ENCODE peak calls at places on chromosomes 3 and 15, in five cellular contexts. Y, G, P, N and R are unnamed samples.

GRCh38 chr15:101293122-101293521 is 1.9 kb downstream of the SNRPA1 start:
- DNase-seq in N (no peak), P (no peak), G (peak; percentile 16), Y (no peak), R (no peak)

GRCh38 chr3:177345049-177345972 is 148.0 kb upstream of the TBL1XR1 start:
- DNase-seq in P (peak; percentile 96), G (peak; percentile 97), Y (peak; percentile 84), N (peak; percentile 81), R (peak; percentile 96)

GRCh38 chr3:123800352-123800682 is 83.8 kb downstream of the MYLK start:
- DNase-seq in P (no peak), N (no peak), G (no peak), Y (no peak), R (no peak)

GRCh38 chr15:92453611-92454010 is 59.9 kb downstream of the ST8SIA2 start:
- DNase-seq in P (no peak), Y (no peak), N (no peak), G (no peak), R (no peak)

GRCh38 chr15:62739082-62739481 is 303.5 kb upstream of the TPM1 start:
- DNase-seq in G (peak; percentile 93), N (no peak), P (peak; percentile 68), Y (no peak), R (peak; percentile 36)

GRCh38 chr3:165827233-165827632 is 10.0 kb downstream of the BCHE start:
- DNase-seq in G (no peak), N (no peak), Y (no peak), P (no peak), R (no peak)

GRCh38 chr3:13504161-13504831 is 24.2 kb downstream of the HDAC11 start:
- DNase-seq in G (peak; percentile 87), P (no peak), N (no peak), Y (no peak), R (no peak)

GRCh38 chr15:81156324-81156723 is 22.3 kb downstream of the CFAP161 start:
- DNase-seq in G (no peak), Y (no peak), P (no peak), N (no peak), R (no peak)

GRCh38 chr3:28590216-28590615 is 241.6 kb upstream of the AZI2 start:
- DNase-seq in Y (no peak), G (no peak), P (no peak), N (no peak), R (peak; percentile 1)

GRCh38 chr3:28986922-28987321 is 293.9 kb upstream of the RBMS3 start:
- DNase-seq in G (no peak), P (no peak), Y (no peak), N (no peak), R (no peak)

GRCh38 chr3:63207066-63207590 is 71.0 kb upstream of the SYNPR start:
- DNase-seq in Y (no peak), N (no peak), P (no peak), G (peak; percentile 4), R (no peak)

GRCh38 chr3:71062920-71063767 is 520.4 kb downstream of the FOXP1 start:
- DNase-seq in N (no peak), G (peak; percentile 56), P (no peak), Y (no peak), R (peak; percentile 38)

GRCh38 chr3:89571707-89572106 is 464.3 kb downstream of the EPHA3 start:
- DNase-seq in Y (peak; percentile 31), G (no peak), N (no peak), P (no peak), R (no peak)

GRCh38 chr3:113844622-113845222 is 6.1 kb downstream of the GRAMD1C start:
- DNase-seq in P (no peak), N (no peak), G (peak; percentile 78), Y (no peak), R (peak; percentile 68)

GRCh38 chr3:21531909-21532308 is 219.1 kb downstream of the ZNF385D start:
- DNase-seq in N (no peak), G (no peak), Y (no peak), P (no peak), R (no peak)

GRCh38 chr3:161343986-161344385 is 27.3 kb downstream of the SPTSSB start:
- DNase-seq in N (no peak), Y (no peak), P (no peak), G (no peak), R (no peak)

GRCh38 chr3:18098960-18099587 is 326.1 kb downstream of the SATB1 start:
- DNase-seq in Y (no peak), N (no peak), G (peak; percentile 99), P (peak; percentile 99), R (peak; percentile 56)

GRCh38 chr15:29208352-29208751 is 61.3 kb downstream of the NSMCE3 start:
- DNase-seq in G (peak; percentile 57), P (no peak), Y (no peak), N (no peak), R (peak; percentile 1)

GRCh38 chr15:50256188-50257041 is 9.1 kb downstream of the HDC start:
- DNase-seq in Y (no peak), N (no peak), G (peak; percentile 77), P (peak; percentile 18), R (peak; percentile 60)

GRCh38 chr3:131067983-131068382 is 41.3 kb downstream of the NEK11 start:
- DNase-seq in N (no peak), Y (peak; percentile 37), G (no peak), P (no peak), R (no peak)

GRCh38 chr3:13483286-13483685 is 3.2 kb downstream of the HDAC11 start:
- DNase-seq in G (no peak), Y (peak; percentile 4), P (no peak), N (no peak), R (no peak)

GRCh38 chr15:23648920-23649515 is 1.4 kb upstream of the MAGEL2 start:
- DNase-seq in Y (no peak), P (no peak), N (no peak), G (peak; percentile 41), R (peak; percentile 25)

GRCh38 chr15:23647001-23647295 is 719 bp downstream of the MAGEL2 start:
- DNase-seq in N (no peak), Y (no peak), G (no peak), P (no peak), R (no peak)

GRCh38 chr15:23646165-23647000 is 1.3 kb downstream of the MAGEL2 start:
- DNase-seq in N (no peak), Y (no peak), P (no peak), G (no peak), R (no peak)

GRCh38 chr15:23645379-23646164 is 2.1 kb downstream of the MAGEL2 start:
- DNase-seq in G (peak; percentile 21), P (no peak), Y (no peak), N (no peak), R (no peak)

DNA sequence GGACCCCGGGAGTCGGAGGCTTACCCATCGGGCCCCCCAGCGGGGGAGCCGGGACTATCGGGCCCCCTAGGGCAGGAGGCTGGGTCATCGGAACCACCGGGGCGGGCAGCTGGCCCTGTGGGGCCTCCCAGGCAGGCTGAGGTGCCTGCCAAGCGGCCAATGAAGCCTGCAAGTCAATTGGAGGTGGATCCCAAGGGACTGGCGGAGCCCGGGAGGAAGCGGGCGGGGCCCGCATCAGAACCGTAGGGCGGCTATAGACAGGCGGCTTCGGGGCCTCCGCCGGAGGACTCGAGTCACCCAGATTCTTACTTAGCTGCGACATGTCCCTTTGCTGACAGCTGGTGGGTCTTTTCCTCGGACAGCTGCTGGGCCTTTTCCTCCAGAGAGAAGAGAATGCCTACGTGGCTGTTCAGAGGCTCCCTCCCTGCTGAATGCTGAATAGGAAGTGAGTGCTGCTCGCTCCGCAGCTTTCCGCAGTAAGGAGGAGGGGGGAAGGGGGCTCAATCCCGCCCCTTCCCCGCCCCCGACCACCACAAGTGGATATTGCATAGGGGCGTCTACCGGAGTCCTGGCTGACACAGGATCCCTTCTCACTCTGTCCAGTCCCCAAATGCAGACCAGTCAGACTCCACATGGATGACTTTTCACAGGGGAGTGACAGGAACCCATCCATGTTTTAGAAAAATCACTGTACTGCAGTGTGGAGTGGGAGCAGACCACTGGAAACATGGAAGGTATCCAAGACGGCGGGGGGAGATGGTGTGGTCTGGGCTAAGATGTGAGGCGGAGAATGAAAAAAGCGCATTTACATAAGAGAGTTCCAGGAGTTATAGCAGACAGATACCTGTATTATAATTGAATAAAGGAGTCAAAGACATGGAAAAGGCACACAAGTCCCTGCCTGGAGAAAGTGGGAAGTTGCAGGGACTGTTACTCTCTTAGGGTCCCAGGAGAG is at the start of gene MAGEL2:
- DNase-seq in P (no peak), Y (no peak), N (no peak), G (no peak), R (peak; percentile 6)
- H3K4me3 ChIP-seq in P (no peak within 1 kb of the TSS), Y (peak within 1 kb of the TSS; percentile 54), N (no peak within 1 kb of the TSS), G (no peak within 1 kb of the TSS), R (peak within 1 kb of the TSS; percentile 41)

GRCh38 chr15:98799461-98799971 is 151.2 kb downstream of the IGF1R start:
- DNase-seq in N (no peak), Y (no peak), P (no peak), G (no peak), R (peak; percentile 26)
- H3K4me3 ChIP-seq in N (no peak overlapping the region), Y (no peak overlapping the region), P (no peak overlapping the region), G (no peak overlapping the region), R (peak overlapping the region; percentile 8)

GRCh38 chr3:69900331-69900730 is 99.2 kb upstream of the SAMMSON start:
- DNase-seq in Y (no peak), P (no peak), N (no peak), G (no peak), R (no peak)
- H3K4me3 ChIP-seq in Y (no peak overlapping the region), P (no peak overlapping the region), N (no peak overlapping the region), G (no peak overlapping the region), R (no peak overlapping the region)

GRCh38 chr15:83978588-83978987 is 257.0 kb upstream of the GOLGA6L4 start:
- DNase-seq in G (no peak), Y (no peak), N (no peak), P (no peak), R (no peak)

GRCh38 chr15:83971967-83972366 is 263.6 kb upstream of the GOLGA6L4 start:
- DNase-seq in Y (no peak), N (no peak), G (no peak), P (no peak), R (no peak)

GRCh38 chr15:83977992-83978391 is 257.6 kb upstream of the GOLGA6L4 start:
- DNase-seq in G (no peak), P (no peak), Y (no peak), N (no peak), R (no peak)

GRCh38 chr15:83970290-83970890 is 265.2 kb upstream of the GOLGA6L4 start:
- DNase-seq in G (no peak), P (no peak), Y (peak; percentile 51), N (no peak), R (peak; percentile 43)

DNA sequence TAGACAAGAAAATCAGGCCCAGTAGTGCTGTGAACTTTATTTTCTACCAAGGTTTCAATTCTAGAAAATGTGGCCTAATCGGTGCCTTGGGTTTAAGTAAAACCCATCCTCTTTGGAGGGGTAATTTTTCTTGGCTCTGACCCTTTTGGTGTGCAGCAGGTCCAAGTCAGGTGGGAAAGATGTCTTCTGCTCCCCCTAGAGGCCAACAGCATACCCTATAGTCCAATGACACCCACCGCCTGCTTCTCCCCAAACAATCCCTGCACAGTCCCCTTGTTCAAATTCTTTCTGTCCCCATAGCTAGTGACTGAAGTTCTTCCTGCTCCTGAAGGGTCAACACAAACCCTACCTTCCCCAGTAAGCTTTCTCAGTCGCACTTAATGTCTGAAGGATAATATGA is 261.8 kb upstream of the GOLGA6L4 start:
- DNase-seq in P (no peak), Y (no peak), G (peak; percentile 30), N (no peak), R (peak; percentile 32)
- H3K4me3 ChIP-seq in P (no peak overlapping the region), Y (no peak overlapping the region), G (no peak overlapping the region), N (no peak overlapping the region), R (no peak overlapping the region)

DNA sequence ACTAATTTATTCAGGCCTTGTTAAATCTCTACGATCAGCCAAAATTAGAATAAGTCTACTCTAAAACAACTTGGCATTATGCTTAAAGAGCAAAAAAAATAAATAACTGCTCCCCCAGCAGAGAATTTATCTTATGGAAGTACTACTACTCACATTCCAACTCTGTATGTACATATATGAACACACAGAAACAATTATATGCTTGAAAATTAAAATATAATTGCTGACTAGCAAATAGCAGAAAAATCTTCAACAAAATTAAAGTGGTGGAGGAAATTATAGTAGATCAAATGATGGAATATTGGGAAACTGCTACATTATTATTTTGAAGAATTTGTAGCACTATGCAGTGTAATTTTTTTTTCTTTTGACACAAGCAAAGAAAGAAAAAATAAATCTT is 580.9 kb downstream of the MECOM start:
- DNase-seq in P (no peak), Y (no peak), G (no peak), N (no peak), R (no peak)
- H3K4me3 ChIP-seq in P (no peak overlapping the region), Y (no peak overlapping the region), G (no peak overlapping the region), N (no peak overlapping the region), R (no peak overlapping the region)